ENCODE peak calls at places on chromosome 2, in four cellular contexts. M is astrocyte of the spinal cord, R is epithelial cell of esophagus, O is glomerular endothelial cell. L is an unnamed sample.

GRCh38 chr2:29347774-29348465 is 232.7 kb downstream of the CLIP4 start:
- DNase-seq in M (no peak), R (no peak), O (no peak), L (no peak)

GRCh38 chr2:224722777-224723176 is 6.6 kb upstream of the CCDC195 start:
- DNase-seq in M (no peak), R (no peak), O (no peak), L (no peak)

GRCh38 chr2:240125749-240126148 is 10.4 kb downstream of the COPS9 start:
- DNase-seq in M (no peak), R (no peak), O (no peak), L (no peak)

GRCh38 chr2:25355270-25355669 is 13.5 kb upstream of the DNMT3A start:
- DNase-seq in M (no peak), R (no peak), O (no peak), L (no peak)

GRCh38 chr2:195683174-195683573 is 26.1 kb downstream of the SLC39A10 start:
- DNase-seq in M (peak), R (no peak), O (no peak), L (no peak)

GRCh38 chr2:96537734-96538486 is 1.4 kb downstream of the ARID5A start:
- DNase-seq in M (no peak), R (no peak), O (no peak), L (no peak)

GRCh38 chr2:62055724-62056336 is 140.1 kb upstream of the B3GNT2 start:
- DNase-seq in M (no peak), R (peak), O (no peak), L (no peak)

GRCh38 chr2:28349546-28350165 is 43.0 kb upstream of the FOSL2 start:
- DNase-seq in M (no peak), R (no peak), O (no peak), L (no peak)

GRCh38 chr2:203853271-203853670 is 14.3 kb upstream of the CTLA4 start:
- DNase-seq in M (no peak), R (no peak), O (no peak), L (no peak)